ENCODE peak calls at places on chromosomes 3 and 15, in four cellular contexts. One of them, this sample, is unnamed.

GRCh38 chr3:9087831-9088413 is 124.7 kb upstream of the RAD18 start:
- DNase-seq in thoracic aorta: no peak
- DNase-seq in astrocyte of the cerebellum: no peak
- DNase-seq in GM12865: no peak
- DNase-seq in this sample: no peak

GRCh38 chr3:151230644-151231043 is 27.6 kb upstream of the GPR171 start:
- DNase-seq in thoracic aorta: no peak
- DNase-seq in astrocyte of the cerebellum: no peak
- DNase-seq in GM12865: peak; percentile 58
- DNase-seq in this sample: no peak

GRCh38 chr3:130604806-130605205 is 87.8 kb downstream of the COL6A6 start:
- DNase-seq in thoracic aorta: no peak
- DNase-seq in astrocyte of the cerebellum: no peak
- DNase-seq in GM12865: no peak
- DNase-seq in this sample: no peak

GRCh38 chr3:149401215-149401925 is 23.9 kb upstream of the TM4SF1 start:
- DNase-seq in thoracic aorta: no peak
- DNase-seq in astrocyte of the cerebellum: no peak
- DNase-seq in GM12865: no peak
- DNase-seq in this sample: no peak

GRCh38 chr15:43150171-43150929 is 17.0 kb downstream of the TMEM62 start:
- DNase-seq in thoracic aorta: no peak
- DNase-seq in astrocyte of the cerebellum: no peak
- DNase-seq in GM12865: no peak
- DNase-seq in this sample: no peak

GRCh38 chr15:83869329-83869728 is 215.4 kb downstream of the ADAMTSL3 start:
- DNase-seq in thoracic aorta: no peak
- DNase-seq in astrocyte of the cerebellum: no peak
- DNase-seq in GM12865: no peak
- DNase-seq in this sample: no peak

GRCh38 chr3:67957268-67957667 is 302.9 kb upstream of the SUCLG2 start:
- DNase-seq in thoracic aorta: no peak
- DNase-seq in astrocyte of the cerebellum: no peak
- DNase-seq in GM12865: no peak
- DNase-seq in this sample: no peak

GRCh38 chr3:143329567-143330164 is 210.1 kb downstream of the CHST2 start:
- DNase-seq in thoracic aorta: no peak
- DNase-seq in astrocyte of the cerebellum: no peak
- DNase-seq in GM12865: no peak
- DNase-seq in this sample: no peak

GRCh38 chr3:126373146-126373613 is 16.0 kb upstream of the KLF15 start:
- DNase-seq in thoracic aorta: no peak
- DNase-seq in astrocyte of the cerebellum: no peak
- DNase-seq in GM12865: no peak
- DNase-seq in this sample: no peak

GRCh38 chr3:119673875-119674274 is 3.3 kb downstream of the COX17 start:
- DNase-seq in thoracic aorta: no peak
- DNase-seq in astrocyte of the cerebellum: no peak
- DNase-seq in GM12865: no peak
- DNase-seq in this sample: no peak

GRCh38 chr15:74790080-74790916 is 8.4 kb downstream of the CSK start:
- DNase-seq in thoracic aorta: no peak
- DNase-seq in astrocyte of the cerebellum: peak; percentile 82
- DNase-seq in GM12865: peak; percentile 92
- DNase-seq in this sample: no peak

GRCh38 chr15:70036585-70037343 is 61.0 kb downstream of the TLE3 start:
- DNase-seq in thoracic aorta: no peak
- DNase-seq in astrocyte of the cerebellum: no peak
- DNase-seq in GM12865: peak; percentile 96
- DNase-seq in this sample: no peak

GRCh38 chr3:142276780-142277179 is 51.4 kb upstream of the GK5 start:
- DNase-seq in thoracic aorta: no peak
- DNase-seq in astrocyte of the cerebellum: no peak
- DNase-seq in GM12865: no peak
- DNase-seq in this sample: no peak

GRCh38 chr3:58938057-58938456 is 111.8 kb downstream of the CFAP20DC start:
- DNase-seq in thoracic aorta: no peak
- DNase-seq in astrocyte of the cerebellum: no peak
- DNase-seq in GM12865: no peak
- DNase-seq in this sample: no peak

GRCh38 chr3:71851878-71852277 is 66.9 kb upstream of the PROK2 start:
- DNase-seq in thoracic aorta: no peak
- DNase-seq in astrocyte of the cerebellum: no peak
- DNase-seq in GM12865: no peak
- DNase-seq in this sample: no peak

GRCh38 chr3:22475665-22476064 is 724.7 kb upstream of the ZNF385D start:
- DNase-seq in thoracic aorta: no peak
- DNase-seq in astrocyte of the cerebellum: no peak
- DNase-seq in GM12865: peak; percentile 21
- DNase-seq in this sample: no peak

GRCh38 chr3:184336484-184337230 is 743 bp upstream of the FAM131A start:
- DNase-seq in thoracic aorta: no peak
- DNase-seq in astrocyte of the cerebellum: no peak
- DNase-seq in GM12865: no peak
- DNase-seq in this sample: no peak

GRCh38 chr15:75732809-75733451 is 20.3 kb upstream of the CSPG4 start:
- DNase-seq in thoracic aorta: no peak
- DNase-seq in astrocyte of the cerebellum: peak; percentile 39
- DNase-seq in GM12865: peak; percentile 70
- DNase-seq in this sample: no peak

GRCh38 chr3:14444380-14444779 is 42.0 kb downstream of the SLC6A6 start:
- DNase-seq in thoracic aorta: no peak
- DNase-seq in astrocyte of the cerebellum: no peak
- DNase-seq in GM12865: no peak
- DNase-seq in this sample: no peak

GRCh38 chr3:94011208-94011842 is 17.1 kb downstream of the STX19 start:
- DNase-seq in thoracic aorta: no peak
- DNase-seq in astrocyte of the cerebellum: no peak
- DNase-seq in GM12865: no peak
- DNase-seq in this sample: no peak

GRCh38 chr15:70299931-70300858 is 202.5 kb upstream of the TLE3 start:
- DNase-seq in thoracic aorta: no peak
- DNase-seq in astrocyte of the cerebellum: no peak
- DNase-seq in GM12865: peak; percentile 94
- DNase-seq in this sample: no peak

GRCh38 chr3:99902091-99902490 is 84.4 kb downstream of the CMSS1 start:
- DNase-seq in thoracic aorta: no peak
- DNase-seq in astrocyte of the cerebellum: no peak
- DNase-seq in GM12865: no peak
- DNase-seq in this sample: no peak

GRCh38 chr3:186108106-186108940 is 566 bp downstream of the ETV5 start:
- DNase-seq in thoracic aorta: no peak
- DNase-seq in astrocyte of the cerebellum: peak; percentile 39
- DNase-seq in GM12865: peak; percentile 41
- DNase-seq in this sample: peak; percentile 53

GRCh38 chr15:35442734-35443133 is 103.2 kb downstream of the DPH6 start:
- DNase-seq in thoracic aorta: no peak
- DNase-seq in astrocyte of the cerebellum: no peak
- DNase-seq in GM12865: no peak
- DNase-seq in this sample: no peak

GRCh38 chr3:138457863-138458735 is 23.7 kb downstream of the ESYT3 start:
- DNase-seq in thoracic aorta: no peak
- DNase-seq in astrocyte of the cerebellum: no peak
- DNase-seq in GM12865: no peak
- DNase-seq in this sample: no peak

GRCh38 chr15:73923488-73924164 is 2.6 kb upstream of the LOXL1 start:
- DNase-seq in thoracic aorta: no peak
- DNase-seq in astrocyte of the cerebellum: no peak
- DNase-seq in GM12865: no peak
- DNase-seq in this sample: no peak

GRCh38 chr3:144362126-144362525 is 390.5 kb downstream of the DIPK2A start:
- DNase-seq in thoracic aorta: no peak
- DNase-seq in astrocyte of the cerebellum: no peak
- DNase-seq in GM12865: no peak
- DNase-seq in this sample: no peak

GRCh38 chr3:8658326-8659212 is 14.0 kb upstream of the SSUH2 start:
- DNase-seq in thoracic aorta: peak; percentile 86
- DNase-seq in astrocyte of the cerebellum: peak; percentile 86
- DNase-seq in GM12865: peak; percentile 84
- DNase-seq in this sample: no peak

GRCh38 chr3:54146383-54147239 is 24.3 kb downstream of the CACNA2D3 start:
- DNase-seq in thoracic aorta: no peak
- DNase-seq in astrocyte of the cerebellum: no peak
- DNase-seq in GM12865: peak; percentile 33
- DNase-seq in this sample: no peak

GRCh38 chr15:36965561-36966342 is 134.6 kb downstream of the MEIS2 start:
- DNase-seq in thoracic aorta: no peak
- DNase-seq in astrocyte of the cerebellum: peak; percentile 37
- DNase-seq in GM12865: no peak
- DNase-seq in this sample: no peak

GRCh38 chr3:188421836-188422540 is 268.0 kb downstream of the LPP start:
- DNase-seq in thoracic aorta: no peak
- DNase-seq in astrocyte of the cerebellum: no peak
- DNase-seq in GM12865: peak; percentile 81
- DNase-seq in this sample: no peak

GRCh38 chr3:18245721-18246120 is 179.4 kb downstream of the SATB1 start:
- DNase-seq in thoracic aorta: no peak
- DNase-seq in astrocyte of the cerebellum: no peak
- DNase-seq in GM12865: peak; percentile 24
- DNase-seq in this sample: no peak

GRCh38 chr15:50764331-50765201 is 940 bp downstream of the SPPL2A start:
- DNase-seq in thoracic aorta: no peak
- DNase-seq in astrocyte of the cerebellum: no peak
- DNase-seq in GM12865: peak; percentile 75
- DNase-seq in this sample: peak; percentile 39

GRCh38 chr3:53089511-53089910 is 40.7 kb downstream of the RFT1 start:
- DNase-seq in thoracic aorta: no peak
- DNase-seq in astrocyte of the cerebellum: no peak
- DNase-seq in GM12865: no peak
- DNase-seq in this sample: no peak

DNA sequence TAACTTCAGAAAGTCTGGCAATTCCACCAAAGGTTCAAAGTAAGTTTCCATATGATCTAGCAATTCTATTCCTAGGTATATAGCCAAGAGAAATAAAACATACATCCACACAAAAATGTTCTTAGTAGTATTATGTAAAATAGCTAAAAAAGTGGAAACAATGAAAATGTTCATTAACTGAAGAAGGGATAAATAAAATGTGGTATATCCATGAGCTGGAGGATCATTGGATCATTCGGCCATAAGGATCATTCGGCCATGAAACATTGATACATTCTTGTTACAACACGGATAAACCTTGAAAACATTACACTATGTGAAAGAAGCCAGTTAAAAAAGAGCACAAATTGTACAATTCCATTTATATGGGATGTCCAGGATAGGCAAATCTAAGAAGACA is 2.4 kb downstream of the KPNA4 start:
- DNase-seq in thoracic aorta: no peak
- DNase-seq in astrocyte of the cerebellum: no peak
- DNase-seq in GM12865: no peak
- DNase-seq in this sample: no peak
- H3K4me3 ChIP-seq in thoracic aorta: peak overlapping the region; percentile 98
- H3K4me3 ChIP-seq in astrocyte of the cerebellum: no peak overlapping the region
- H3K4me3 ChIP-seq in GM12865: peak overlapping the region; percentile 86
- H3K4me3 ChIP-seq in this sample: peak overlapping the region; percentile 89

DNA sequence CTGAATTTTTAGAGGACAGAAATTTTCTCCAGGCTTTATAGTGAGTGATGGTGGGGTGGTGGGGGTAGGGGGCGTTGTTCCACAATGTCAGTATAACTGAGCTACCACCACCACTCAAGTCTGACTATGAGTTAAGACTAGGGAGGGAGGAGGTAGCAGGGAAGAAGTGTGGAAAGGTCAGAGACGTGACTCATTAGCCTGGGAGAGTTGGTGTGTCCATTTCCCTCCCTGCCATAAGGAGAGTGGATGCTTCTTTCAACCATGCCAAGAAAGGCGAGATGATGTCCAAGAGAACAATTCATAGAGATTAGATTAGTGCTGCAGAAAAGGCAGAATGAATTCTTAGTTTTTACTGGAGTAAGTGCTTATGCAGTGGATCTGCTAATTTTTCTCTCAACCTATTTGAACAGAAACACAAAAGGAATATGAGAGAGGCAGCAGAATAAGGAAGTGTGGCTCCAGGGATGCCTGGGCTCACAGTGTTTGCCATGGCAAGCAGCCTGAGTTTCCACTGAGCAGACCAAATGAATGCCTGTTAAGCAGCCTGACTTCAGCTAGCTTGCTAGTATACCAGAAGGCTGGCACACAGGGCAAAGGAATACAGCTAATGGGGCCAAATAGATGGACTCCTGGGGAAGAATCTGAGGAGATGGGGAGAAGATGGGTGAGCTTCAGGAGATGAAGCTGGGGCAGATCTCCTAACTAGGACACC is 708.9 kb downstream of the NTRK3 start:
- DNase-seq in thoracic aorta: no peak
- DNase-seq in astrocyte of the cerebellum: no peak
- DNase-seq in GM12865: no peak
- DNase-seq in this sample: no peak
- H3K4me3 ChIP-seq in thoracic aorta: no peak overlapping the region
- H3K4me3 ChIP-seq in astrocyte of the cerebellum: no peak overlapping the region
- H3K4me3 ChIP-seq in GM12865: no peak overlapping the region
- H3K4me3 ChIP-seq in this sample: no peak overlapping the region

DNA sequence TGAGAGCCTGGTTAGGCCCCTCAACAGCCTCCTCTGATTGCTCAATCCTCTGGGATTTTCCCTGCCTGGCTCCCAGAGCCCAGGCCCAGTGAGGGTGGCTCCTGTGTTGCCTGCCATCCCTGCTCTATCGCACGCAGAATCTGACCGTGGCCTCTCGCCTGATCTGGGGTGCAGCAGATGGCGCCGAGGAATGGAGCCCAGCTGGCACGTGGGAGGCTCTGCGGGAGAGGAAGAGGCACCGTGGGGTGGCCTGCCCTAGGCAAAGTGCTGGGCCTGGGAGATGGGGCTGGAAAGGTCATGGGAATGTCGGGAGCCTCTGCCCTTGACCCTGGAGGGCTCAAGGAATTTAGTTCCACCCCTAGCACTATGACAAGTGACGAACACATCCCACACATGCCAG is 10.3 kb downstream of the SV2B start:
- DNase-seq in thoracic aorta: no peak
- DNase-seq in astrocyte of the cerebellum: no peak
- DNase-seq in GM12865: no peak
- DNase-seq in this sample: no peak
- H3K4me3 ChIP-seq in thoracic aorta: no peak overlapping the region
- H3K4me3 ChIP-seq in astrocyte of the cerebellum: no peak overlapping the region
- H3K4me3 ChIP-seq in GM12865: no peak overlapping the region
- H3K4me3 ChIP-seq in this sample: no peak overlapping the region

GRCh38 chr15:40103864-40104271 is 4.8 kb downstream of the BMF start:
- DNase-seq in thoracic aorta: no peak
- DNase-seq in astrocyte of the cerebellum: no peak
- DNase-seq in GM12865: no peak
- DNase-seq in this sample: no peak

GRCh38 chr15:40104865-40105516 is 3.7 kb downstream of the BMF start:
- DNase-seq in thoracic aorta: peak; percentile 51
- DNase-seq in astrocyte of the cerebellum: peak; percentile 79
- DNase-seq in GM12865: peak; percentile 89
- DNase-seq in this sample: peak; percentile 63

GRCh38 chr15:40104296-40104864 is 4.3 kb downstream of the BMF start:
- DNase-seq in thoracic aorta: no peak
- DNase-seq in astrocyte of the cerebellum: no peak
- DNase-seq in GM12865: no peak
- DNase-seq in this sample: no peak

GRCh38 chr15:40100947-40101905 is 7.5 kb downstream of the BMF start:
- DNase-seq in thoracic aorta: no peak
- DNase-seq in astrocyte of the cerebellum: no peak
- DNase-seq in GM12865: peak; percentile 37
- DNase-seq in this sample: no peak

GRCh38 chr15:40103124-40103858 is 5.4 kb downstream of the BMF start:
- DNase-seq in thoracic aorta: peak; percentile 61
- DNase-seq in astrocyte of the cerebellum: no peak
- DNase-seq in GM12865: no peak
- DNase-seq in this sample: no peak
- H3K4me3 ChIP-seq in thoracic aorta: peak overlapping the region; percentile 44
- H3K4me3 ChIP-seq in astrocyte of the cerebellum: no peak overlapping the region
- H3K4me3 ChIP-seq in GM12865: peak overlapping the region; percentile 52
- H3K4me3 ChIP-seq in this sample: peak overlapping the region; percentile 53